ENCODE peak calls at places on chromosomes 7 and 10, in four cellular contexts. One of them, this sample, is unnamed.
A peak's percentile ranks its signal among the peaks of the same experiment; 100 is the strongest.

GRCh38 chr10:123346581-123346980 is 192.4 kb downstream of the BUB3 start:
- DNase-seq in GM19239: no peak
- DNase-seq in prostate gland: no peak
- DNase-seq in aorta: no peak
- DNase-seq in this sample: no peak

GRCh38 chr10:28845009-28845682 is 167.8 kb downstream of the BAMBI start:
- DNase-seq in prostate gland: no peak
- DNase-seq in aorta: no peak
- DNase-seq in GM19239: no peak
- DNase-seq in this sample: no peak

GRCh38 chr10:13993169-13993568 is 337.6 kb downstream of the FRMD4A start:
- DNase-seq in aorta: no peak
- DNase-seq in prostate gland: peak; percentile 22
- DNase-seq in GM19239: no peak
- DNase-seq in this sample: no peak

GRCh38 chr7:39753823-39754325 is 130.5 kb downstream of the RALA start:
- DNase-seq in GM19239: no peak
- DNase-seq in aorta: peak; percentile 81
- DNase-seq in prostate gland: no peak
- DNase-seq in this sample: no peak

GRCh38 chr7:128067983-128068382 is 36.7 kb upstream of the LRRC4 start:
- DNase-seq in aorta: no peak
- DNase-seq in GM19239: no peak
- DNase-seq in prostate gland: no peak
- DNase-seq in this sample: no peak

GRCh38 chr10:92240289-92241157 is 50.4 kb downstream of the CPEB3 start:
- DNase-seq in prostate gland: peak; percentile 82
- DNase-seq in aorta: no peak
- DNase-seq in GM19239: peak; percentile 68
- DNase-seq in this sample: no peak

GRCh38 chr7:127819975-127820778 is 168.2 kb downstream of the SND1 start:
- DNase-seq in GM19239: no peak
- DNase-seq in aorta: no peak
- DNase-seq in prostate gland: no peak
- DNase-seq in this sample: no peak

GRCh38 chr7:33716581-33717477 is 188.5 kb upstream of the BMPER start:
- DNase-seq in prostate gland: no peak
- DNase-seq in aorta: no peak
- DNase-seq in GM19239: no peak
- DNase-seq in this sample: no peak

GRCh38 chr7:37438879-37439278 is 9.8 kb downstream of the ELMO1 start:
- DNase-seq in GM19239: no peak
- DNase-seq in prostate gland: no peak
- DNase-seq in aorta: no peak
- DNase-seq in this sample: no peak

GRCh38 chr7:149002604-149003003 is 25.7 kb downstream of the PDIA4 start:
- DNase-seq in prostate gland: no peak
- DNase-seq in aorta: peak; percentile 59
- DNase-seq in GM19239: no peak
- DNase-seq in this sample: no peak

GRCh38 chr10:71448146-71448545 is 51.4 kb downstream of the CDH23 start:
- DNase-seq in GM19239: no peak
- DNase-seq in prostate gland: no peak
- DNase-seq in aorta: no peak
- DNase-seq in this sample: no peak

GRCh38 chr7:156043435-156044123 is 231.3 kb upstream of the SHH start:
- DNase-seq in GM19239: no peak
- DNase-seq in prostate gland: no peak
- DNase-seq in aorta: peak; percentile 68
- DNase-seq in this sample: no peak

GRCh38 chr7:30225863-30226361 is 58.5 kb upstream of the ZNRF2 start:
- DNase-seq in aorta: no peak
- DNase-seq in GM19239: no peak
- DNase-seq in prostate gland: peak; percentile 75
- DNase-seq in this sample: no peak

GRCh38 chr10:95350212-95350829 is 59.5 kb upstream of the PDLIM1 start:
- DNase-seq in aorta: no peak
- DNase-seq in GM19239: no peak
- DNase-seq in prostate gland: no peak
- DNase-seq in this sample: no peak

GRCh38 chr7:122884186-122884585 is 2.1 kb downstream of the CADPS2 start:
- DNase-seq in aorta: no peak
- DNase-seq in GM19239: no peak
- DNase-seq in prostate gland: peak; percentile 14
- DNase-seq in this sample: no peak

GRCh38 chr10:22704348-22705341 is 9.7 kb downstream of the PIP4K2A start:
- DNase-seq in GM19239: no peak
- DNase-seq in prostate gland: no peak
- DNase-seq in aorta: no peak
- DNase-seq in this sample: no peak

GRCh38 chr7:104814671-104815400 is 199.2 kb upstream of the KMT2E start:
- DNase-seq in GM19239: no peak
- DNase-seq in aorta: no peak
- DNase-seq in prostate gland: no peak
- DNase-seq in this sample: no peak

GRCh38 chr7:23938937-23939552 is 229.0 kb downstream of the STK31 start:
- DNase-seq in GM19239: peak; percentile 13
- DNase-seq in aorta: no peak
- DNase-seq in prostate gland: peak; percentile 12
- DNase-seq in this sample: no peak

GRCh38 chr10:103718247-103718620 is 137.1 kb downstream of the SH3PXD2A start:
- DNase-seq in prostate gland: no peak
- DNase-seq in aorta: no peak
- DNase-seq in GM19239: no peak
- DNase-seq in this sample: no peak

GRCh38 chr10:31832261-31832660 is 96.4 kb downstream of the ARHGAP12 start:
- DNase-seq in aorta: no peak
- DNase-seq in GM19239: no peak
- DNase-seq in prostate gland: no peak
- DNase-seq in this sample: no peak

GRCh38 chr10:454860-455259 is 234.6 kb downstream of the DIP2C start:
- DNase-seq in aorta: no peak
- DNase-seq in prostate gland: peak; percentile 61
- DNase-seq in GM19239: no peak
- DNase-seq in this sample: no peak

GRCh38 chr7:101539784-101540183 is 89.3 kb downstream of the MYL10 start:
- DNase-seq in GM19239: no peak
- DNase-seq in aorta: no peak
- DNase-seq in prostate gland: no peak
- DNase-seq in this sample: peak; percentile 79

GRCh38 chr10:22148956-22149355 is 68.9 kb downstream of the EBLN1 start:
- DNase-seq in prostate gland: no peak
- DNase-seq in GM19239: no peak
- DNase-seq in aorta: no peak
- DNase-seq in this sample: no peak

This sample was measured in chondrocyte.